ENCODE peak calls at places on chromosome 19, in seven cellular contexts. One of them, this sample, is unnamed.

GRCh38 chr19:15254547-15254946 is 22.3 kb upstream of the EPHX3 start:
- DNase-seq in neural progenitor cell: no peak
- DNase-seq in IMR-90: no peak
- DNase-seq in foreskin keratinocyte: no peak
- DNase-seq in gastrocnemius medialis: no peak
- DNase-seq in left ventricle myocardium inferior: no peak
- DNase-seq in lower lobe of right lung: no peak
- DNase-seq in this sample: no peak

GRCh38 chr19:29708553-29709439 is 6.3 kb downstream of the C19orf12 start:
- DNase-seq in neural progenitor cell: no peak
- DNase-seq in IMR-90: no peak
- DNase-seq in foreskin keratinocyte: no peak
- DNase-seq in gastrocnemius medialis: no peak
- DNase-seq in left ventricle myocardium inferior: peak; percentile 49
- DNase-seq in lower lobe of right lung: no peak
- DNase-seq in this sample: no peak

GRCh38 chr19:39408392-39409206 is 2.0 kb downstream of the ZFP36 start:
- DNase-seq in neural progenitor cell: peak; percentile 26
- DNase-seq in IMR-90: peak; percentile 52
- DNase-seq in foreskin keratinocyte: no peak
- DNase-seq in gastrocnemius medialis: peak; percentile 67
- DNase-seq in left ventricle myocardium inferior: no peak
- DNase-seq in lower lobe of right lung: no peak
- DNase-seq in this sample: no peak

GRCh38 chr19:11284535-11284934 is 11.4 kb upstream of the TSPAN16 start:
- DNase-seq in neural progenitor cell: peak; percentile 19
- DNase-seq in IMR-90: no peak
- DNase-seq in foreskin keratinocyte: no peak
- DNase-seq in gastrocnemius medialis: no peak
- DNase-seq in left ventricle myocardium inferior: no peak
- DNase-seq in lower lobe of right lung: no peak
- DNase-seq in this sample: no peak

GRCh38 chr19:33387351-33388230 is 14.1 kb downstream of the CEBPG start:
- DNase-seq in neural progenitor cell: no peak
- DNase-seq in IMR-90: no peak
- DNase-seq in foreskin keratinocyte: no peak
- DNase-seq in gastrocnemius medialis: no peak
- DNase-seq in left ventricle myocardium inferior: peak; percentile 12
- DNase-seq in lower lobe of right lung: no peak
- DNase-seq in this sample: no peak

GRCh38 chr19:57643734-57644133 is 10.8 kb downstream of the ZNF211 start:
- DNase-seq in neural progenitor cell: no peak
- DNase-seq in IMR-90: no peak
- DNase-seq in foreskin keratinocyte: no peak
- DNase-seq in gastrocnemius medialis: no peak
- DNase-seq in left ventricle myocardium inferior: no peak
- DNase-seq in lower lobe of right lung: no peak
- DNase-seq in this sample: no peak

GRCh38 chr19:3656073-3656746 is 29.6 kb upstream of the CACTIN start:
- DNase-seq in neural progenitor cell: no peak
- DNase-seq in IMR-90: peak; percentile 13
- DNase-seq in foreskin keratinocyte: no peak
- DNase-seq in gastrocnemius medialis: no peak
- DNase-seq in left ventricle myocardium inferior: no peak
- DNase-seq in lower lobe of right lung: no peak
- DNase-seq in this sample: peak; percentile 37

GRCh38 chr19:43078311-43078710 is 4.2 kb downstream of the PSG2 start:
- DNase-seq in neural progenitor cell: no peak
- DNase-seq in IMR-90: peak; percentile 81
- DNase-seq in foreskin keratinocyte: peak; percentile 76
- DNase-seq in gastrocnemius medialis: no peak
- DNase-seq in left ventricle myocardium inferior: no peak
- DNase-seq in lower lobe of right lung: no peak
- DNase-seq in this sample: peak; percentile 65

GRCh38 chr19:38731654-38732301 is 12.5 kb downstream of the CAPN12 start:
- DNase-seq in neural progenitor cell: no peak
- DNase-seq in IMR-90: no peak
- DNase-seq in foreskin keratinocyte: no peak
- DNase-seq in gastrocnemius medialis: no peak
- DNase-seq in left ventricle myocardium inferior: no peak
- DNase-seq in lower lobe of right lung: peak; percentile 71
- DNase-seq in this sample: no peak

GRCh38 chr19:16034180-16034579 is 42.1 kb upstream of the TPM4 start:
- DNase-seq in neural progenitor cell: no peak
- DNase-seq in IMR-90: no peak
- DNase-seq in foreskin keratinocyte: no peak
- DNase-seq in gastrocnemius medialis: no peak
- DNase-seq in left ventricle myocardium inferior: no peak
- DNase-seq in lower lobe of right lung: peak; percentile 37
- DNase-seq in this sample: no peak

GRCh38 chr19:38262585-38263268 is 1.6 kb upstream of the SPINT2 start:
- DNase-seq in neural progenitor cell: no peak
- DNase-seq in IMR-90: no peak
- DNase-seq in foreskin keratinocyte: no peak
- DNase-seq in gastrocnemius medialis: no peak
- DNase-seq in left ventricle myocardium inferior: no peak
- DNase-seq in lower lobe of right lung: no peak
- DNase-seq in this sample: peak; percentile 38

GRCh38 chr19:31148671-31149070 is 200.6 kb downstream of the TSHZ3 start:
- DNase-seq in neural progenitor cell: no peak
- DNase-seq in IMR-90: no peak
- DNase-seq in foreskin keratinocyte: no peak
- DNase-seq in gastrocnemius medialis: no peak
- DNase-seq in left ventricle myocardium inferior: no peak
- DNase-seq in lower lobe of right lung: no peak
- DNase-seq in this sample: no peak

GRCh38 chr19:10503002-10503789 is at the start of gene KEAP1:
- DNase-seq in neural progenitor cell: peak; percentile 63
- DNase-seq in IMR-90: no peak
- DNase-seq in foreskin keratinocyte: no peak
- DNase-seq in gastrocnemius medialis: no peak
- DNase-seq in left ventricle myocardium inferior: peak; percentile 45
- DNase-seq in lower lobe of right lung: peak; percentile 59
- DNase-seq in this sample: no peak

GRCh38 chr19:29793116-29793727 is 18.6 kb upstream of the CCNE1 start:
- DNase-seq in neural progenitor cell: no peak
- DNase-seq in IMR-90: no peak
- DNase-seq in foreskin keratinocyte: no peak
- DNase-seq in gastrocnemius medialis: no peak
- DNase-seq in left ventricle myocardium inferior: no peak
- DNase-seq in lower lobe of right lung: no peak
- DNase-seq in this sample: no peak

GRCh38 chr19:13843104-13843921 is 33.6 kb upstream of the NANOS3 start:
- DNase-seq in neural progenitor cell: peak; percentile 52
- DNase-seq in IMR-90: peak; percentile 47
- DNase-seq in foreskin keratinocyte: peak; percentile 90
- DNase-seq in gastrocnemius medialis: no peak
- DNase-seq in left ventricle myocardium inferior: peak; percentile 56
- DNase-seq in lower lobe of right lung: no peak
- DNase-seq in this sample: peak; percentile 88

GRCh38 chr19:7506385-7507328 is 9.2 kb upstream of the ZNF358 start:
- DNase-seq in neural progenitor cell: peak; percentile 91
- DNase-seq in IMR-90: peak; percentile 48
- DNase-seq in foreskin keratinocyte: peak; percentile 76
- DNase-seq in gastrocnemius medialis: peak; percentile 56
- DNase-seq in left ventricle myocardium inferior: peak; percentile 74
- DNase-seq in lower lobe of right lung: peak; percentile 96
- DNase-seq in this sample: peak; percentile 84

GRCh38 chr19:18160792-18161690 is 8.1 kb downstream of the PIK3R2 start:
- DNase-seq in neural progenitor cell: peak; percentile 88
- DNase-seq in IMR-90: peak; percentile 28
- DNase-seq in foreskin keratinocyte: no peak
- DNase-seq in gastrocnemius medialis: no peak
- DNase-seq in left ventricle myocardium inferior: peak; percentile 71
- DNase-seq in lower lobe of right lung: peak; percentile 82
- DNase-seq in this sample: peak; percentile 80
- TF ChIP-seq CTCF in neural progenitor cell: peak; percentile 59
- TF ChIP-seq CTCF in IMR-90: peak; percentile 76
- TF ChIP-seq CTCF in foreskin keratinocyte: peak; percentile 62
- TF ChIP-seq CTCF in gastrocnemius medialis: peak; percentile 97
- TF ChIP-seq CTCF in left ventricle myocardium inferior: peak; percentile 72
- TF ChIP-seq CTCF in lower lobe of right lung: peak; percentile 65
- TF ChIP-seq CTCF in this sample: peak; percentile 99

GRCh38 chr19:5664515-5664914 is 15.8 kb downstream of the MICOS13 start:
- DNase-seq in neural progenitor cell: no peak
- DNase-seq in IMR-90: no peak
- DNase-seq in foreskin keratinocyte: no peak
- DNase-seq in gastrocnemius medialis: peak; percentile 60
- DNase-seq in left ventricle myocardium inferior: no peak
- DNase-seq in lower lobe of right lung: peak; percentile 2
- DNase-seq in this sample: no peak

GRCh38 chr19:5669212-5669611 is 11.1 kb downstream of the MICOS13 start:
- DNase-seq in neural progenitor cell: no peak
- DNase-seq in IMR-90: no peak
- DNase-seq in foreskin keratinocyte: no peak
- DNase-seq in gastrocnemius medialis: no peak
- DNase-seq in left ventricle myocardium inferior: peak; percentile 1
- DNase-seq in lower lobe of right lung: no peak
- DNase-seq in this sample: no peak

GRCh38 chr19:5665781-5666513 is 14.4 kb downstream of the MICOS13 start:
- DNase-seq in neural progenitor cell: no peak
- DNase-seq in IMR-90: peak; percentile 84
- DNase-seq in foreskin keratinocyte: no peak
- DNase-seq in gastrocnemius medialis: no peak
- DNase-seq in left ventricle myocardium inferior: no peak
- DNase-seq in lower lobe of right lung: peak; percentile 7
- DNase-seq in this sample: no peak

GRCh38 chr19:5667751-5668271 is 12.5 kb downstream of the MICOS13 start:
- DNase-seq in neural progenitor cell: peak; percentile 40
- DNase-seq in IMR-90: no peak
- DNase-seq in foreskin keratinocyte: no peak
- DNase-seq in gastrocnemius medialis: no peak
- DNase-seq in left ventricle myocardium inferior: no peak
- DNase-seq in lower lobe of right lung: peak; percentile 47
- DNase-seq in this sample: no peak

DNA sequence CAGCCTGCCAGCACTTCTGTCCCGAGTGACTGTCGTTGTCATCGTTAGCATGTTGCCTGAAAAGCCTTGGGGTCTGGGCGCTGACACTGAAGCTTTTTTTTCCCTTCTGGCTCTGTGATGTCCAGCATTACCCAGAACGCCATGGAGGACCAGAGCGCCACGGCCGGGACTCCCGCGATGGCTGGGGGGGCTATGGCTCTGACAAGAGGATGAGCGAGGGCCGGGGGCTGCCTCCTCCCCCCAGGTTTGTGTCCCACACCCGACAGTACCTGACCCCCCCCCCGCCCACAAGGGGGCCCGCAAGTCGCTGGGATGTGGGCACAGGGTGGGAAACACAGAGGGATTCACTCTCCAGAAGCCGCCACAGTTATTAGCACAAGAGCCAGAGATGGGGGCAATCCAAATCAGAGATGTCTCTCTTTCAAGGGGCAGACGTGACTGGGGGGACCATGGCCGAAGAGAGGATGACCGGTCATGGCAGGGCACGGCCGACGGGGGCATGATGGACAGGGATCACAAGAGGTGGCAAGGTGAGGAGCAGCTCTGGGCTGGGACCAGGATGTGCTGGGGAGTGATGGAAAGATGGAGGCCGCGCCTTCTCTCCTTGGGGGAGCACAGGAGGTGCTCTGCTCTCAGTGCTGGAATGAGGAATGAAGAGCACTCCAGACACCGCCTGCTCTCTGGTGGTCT is 13.2 kb downstream of the MICOS13 start:
- DNase-seq in neural progenitor cell: no peak
- DNase-seq in IMR-90: no peak
- DNase-seq in foreskin keratinocyte: no peak
- DNase-seq in gastrocnemius medialis: no peak
- DNase-seq in left ventricle myocardium inferior: no peak
- DNase-seq in lower lobe of right lung: peak; percentile 42
- DNase-seq in this sample: no peak
- H3K27ac ChIP-seq in neural progenitor cell: no peak overlapping the region
- H3K27ac ChIP-seq in IMR-90: no peak overlapping the region
- H3K27ac ChIP-seq in foreskin keratinocyte: no peak overlapping the region
- H3K27ac ChIP-seq in gastrocnemius medialis: no peak overlapping the region
- H3K27ac ChIP-seq in left ventricle myocardium inferior: no peak overlapping the region
- H3K27ac ChIP-seq in lower lobe of right lung: no peak overlapping the region
- H3K27ac ChIP-seq in this sample: peak overlapping the region; percentile 16

DNA sequence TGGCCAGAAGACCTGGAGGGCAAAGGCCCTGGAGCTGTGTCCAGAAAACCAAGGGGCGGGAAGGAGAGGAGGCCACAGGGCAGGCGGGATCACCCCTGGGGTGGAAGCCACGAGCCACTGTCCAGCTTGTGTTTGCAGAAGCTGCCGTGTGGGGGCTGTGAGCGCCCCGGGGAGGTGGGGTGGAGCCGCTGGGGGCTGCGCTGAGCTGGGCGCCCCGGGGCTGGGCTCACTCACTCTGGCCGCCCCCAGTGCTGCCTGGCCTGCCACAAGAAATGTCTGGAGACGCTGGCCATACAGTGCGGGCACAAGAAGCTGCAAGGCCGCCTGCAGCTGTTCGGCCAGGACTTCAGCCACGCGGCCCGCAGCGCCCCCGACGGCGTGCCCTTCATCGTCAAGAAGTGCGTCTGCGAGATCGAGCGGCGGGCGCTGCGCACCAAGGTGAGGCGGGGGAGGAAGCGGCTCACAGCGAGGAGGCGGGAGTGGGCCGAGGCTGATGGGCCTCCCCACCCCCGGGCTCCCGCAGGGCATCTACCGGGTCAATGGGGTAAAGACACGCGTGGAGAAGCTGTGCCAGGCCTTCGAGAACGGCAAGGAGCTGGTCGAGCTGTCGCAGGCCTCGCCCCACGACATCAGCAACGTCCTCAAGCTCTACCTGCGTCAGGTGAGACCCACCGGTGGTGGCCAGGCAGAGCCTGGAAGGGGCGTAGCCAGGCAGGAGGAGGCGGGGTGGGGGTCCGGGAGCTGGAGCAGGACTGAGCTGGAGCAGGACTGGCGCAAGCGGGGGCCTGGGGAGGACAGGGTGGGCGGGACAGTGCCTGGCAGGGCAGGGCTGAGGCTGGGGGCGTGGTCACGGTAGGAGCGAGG is 13.6 kb downstream of the POLR2E start:
- DNase-seq in neural progenitor cell: peak; percentile 76
- DNase-seq in IMR-90: no peak
- DNase-seq in foreskin keratinocyte: no peak
- DNase-seq in gastrocnemius medialis: no peak
- DNase-seq in left ventricle myocardium inferior: no peak
- DNase-seq in lower lobe of right lung: no peak
- DNase-seq in this sample: no peak
- TF ChIP-seq CTCF in neural progenitor cell: peak; percentile 38
- TF ChIP-seq CTCF in IMR-90: no peak
- TF ChIP-seq CTCF in foreskin keratinocyte: no peak
- TF ChIP-seq CTCF in gastrocnemius medialis: no peak
- TF ChIP-seq CTCF in left ventricle myocardium inferior: no peak
- TF ChIP-seq CTCF in lower lobe of right lung: no peak
- TF ChIP-seq CTCF in this sample: no peak

GRCh38 chr19:49398931-49399330 is 10.9 kb downstream of the KASH5 start:
- DNase-seq in neural progenitor cell: no peak
- DNase-seq in IMR-90: no peak
- DNase-seq in foreskin keratinocyte: no peak
- DNase-seq in gastrocnemius medialis: no peak
- DNase-seq in left ventricle myocardium inferior: no peak
- DNase-seq in lower lobe of right lung: no peak
- DNase-seq in this sample: no peak
- H3K27ac ChIP-seq in neural progenitor cell: no peak overlapping the region
- H3K27ac ChIP-seq in IMR-90: no peak overlapping the region
- H3K27ac ChIP-seq in foreskin keratinocyte: no peak overlapping the region
- H3K27ac ChIP-seq in gastrocnemius medialis: no peak overlapping the region
- H3K27ac ChIP-seq in left ventricle myocardium inferior: no peak overlapping the region
- H3K27ac ChIP-seq in lower lobe of right lung: no peak overlapping the region
- H3K27ac ChIP-seq in this sample: no peak overlapping the region

This sample was measured in RWPE1.